ENCODE peak calls at places on chromosomes 2 and 18, in eight cellular contexts. J is lower lobe of right lung, X is GM23248, C is spleen, Z is fibroblast of lung, D is Peyer's patch, L is esophagus squamous epithelium, U is Caco-2. Q is an unnamed sample.

GRCh38 chr2:129252781-129253460 is 726.5 kb upstream of the RAB6C start:
- DNase-seq in L (no peak), C (no peak), X (no peak), J (no peak), D (no peak), Z (no peak), U (no peak), Q (no peak)

GRCh38 chr2:84177733-84178132 is 281.3 kb downstream of the SUCLG1 start:
- DNase-seq in J (no peak), Z (no peak), L (no peak), U (no peak), C (no peak), X (no peak), D (no peak), Q (no peak)

GRCh38 chr2:175251425-175252041 is 70.0 kb upstream of the ATP5MC3 start:
- DNase-seq in J (no peak), C (no peak), U (peak; percentile 29), D (no peak), Z (peak; percentile 68), L (no peak), X (peak; percentile 66), Q (no peak)

GRCh38 chr2:240651185-240651584 is 25.9 kb downstream of the GPR35 start:
- DNase-seq in L (no peak), C (no peak), Z (no peak), X (no peak), D (no peak), J (no peak), U (no peak), Q (no peak)

GRCh38 chr2:1854747-1855146 is 110.4 kb upstream of the PXDN start:
- DNase-seq in X (peak; percentile 64), U (peak; percentile 17), L (no peak), J (no peak), D (no peak), Z (peak; percentile 51), C (no peak), Q (no peak)

GRCh38 chr18:13680612-13681011 is 45.7 kb downstream of the FAM210A start:
- DNase-seq in Z (no peak), X (no peak), C (no peak), D (no peak), J (no peak), L (no peak), U (peak; percentile 31), Q (no peak)

GRCh38 chr2:190170673-190171072 is 108.1 kb upstream of the MSTN start:
- DNase-seq in U (no peak), X (no peak), L (no peak), J (no peak), Z (no peak), C (no peak), D (no peak), Q (no peak)

GRCh38 chr18:68429809-68430208 is 285.1 kb downstream of the TMX3 start:
- DNase-seq in X (peak; percentile 60), Z (peak; percentile 79), J (no peak), U (no peak), L (no peak), D (no peak), C (no peak), Q (no peak)

GRCh38 chr18:40159141-40160017 is 1795.7 kb upstream of the PIK3C3 start:
- DNase-seq in D (no peak), L (no peak), Z (peak; percentile 80), J (no peak), C (no peak), X (peak; percentile 68), U (peak; percentile 3), Q (no peak)

GRCh38 chr2:230134496-230135073 is 65.9 kb upstream of the SLC16A14 start:
- DNase-seq in J (no peak), C (no peak), L (no peak), U (no peak), D (no peak), X (peak; percentile 66), Z (peak; percentile 71), Q (no peak)

GRCh38 chr2:200119236-200119635 is 163.9 kb downstream of the MAIP1 start:
- DNase-seq in J (no peak), L (no peak), C (no peak), U (no peak), X (no peak), Z (no peak), D (no peak), Q (no peak)

GRCh38 chr2:172079416-172079815 is 5.9 kb upstream of the DLX1 start:
- DNase-seq in Z (no peak), J (no peak), L (no peak), X (no peak), D (no peak), U (no peak), C (no peak), Q (no peak)

GRCh38 chr2:180618570-180618969 is 361.8 kb upstream of the UBE2E3 start:
- DNase-seq in Z (peak; percentile 72), U (no peak), L (no peak), C (no peak), D (no peak), X (no peak), J (no peak), Q (no peak)

GRCh38 chr2:143629344-143629743 is 500.1 kb downstream of the ARHGAP15 start:
- DNase-seq in J (no peak), Z (peak; percentile 73), L (no peak), D (no peak), X (peak; percentile 45), C (no peak), U (no peak), Q (no peak)

GRCh38 chr2:2237563-2237962 is 93.5 kb downstream of the MYT1L start:
- DNase-seq in J (no peak), Z (no peak), X (no peak), U (no peak), C (no peak), D (no peak), L (no peak), Q (no peak)

DNA sequence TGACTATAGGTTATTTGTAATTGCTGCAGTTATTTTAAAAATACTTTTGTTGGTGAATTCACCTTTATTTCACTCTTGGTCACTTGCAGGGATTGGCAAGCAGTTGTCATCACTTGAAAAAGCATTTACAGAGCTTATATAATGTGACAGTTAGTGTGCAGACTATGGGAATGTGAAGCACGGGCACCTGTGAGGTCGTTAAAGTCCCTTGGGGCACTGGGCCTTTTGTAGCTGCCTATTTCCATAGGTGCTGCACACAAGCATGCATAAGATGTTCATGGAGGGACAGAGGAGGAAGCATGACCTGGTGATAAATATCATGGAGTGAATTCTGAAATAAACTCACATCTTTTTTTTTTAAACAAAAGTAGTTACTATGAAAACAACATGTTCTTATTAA is 124.6 kb downstream of the ATP9B start:
- DNase-seq in L (no peak), C (no peak), U (no peak), D (no peak), J (no peak), Z (no peak), X (no peak), Q (no peak)
- H3K4me1 ChIP-seq in L (no peaks in the 10 kb centered on the region), C (no peaks in the 10 kb centered on the region), U (no peaks in the 10 kb centered on the region), D (no peaks in the 10 kb centered on the region), J (no peaks in the 10 kb centered on the region), Z (no peaks in the 10 kb centered on the region), X (no peaks in the 10 kb centered on the region), Q (no peaks in the 10 kb centered on the region)

GRCh38 chr18:42445359-42445758 is 490.3 kb downstream of the PIK3C3 start:
- DNase-seq in Z (no peak), X (no peak), J (no peak), U (no peak), D (no peak), C (no peak), L (no peak), Q (no peak)

GRCh38 chr18:42442661-42443060 is 487.6 kb downstream of the PIK3C3 start:
- DNase-seq in L (no peak), C (no peak), U (no peak), J (no peak), D (no peak), X (no peak), Z (no peak), Q (no peak)

GRCh38 chr18:42447688-42448087 is 492.7 kb downstream of the PIK3C3 start:
- DNase-seq in Z (no peak), J (no peak), U (no peak), L (no peak), C (no peak), X (no peak), D (no peak), Q (no peak)

GRCh38 chr18:42444349-42444748 is 489.3 kb downstream of the PIK3C3 start:
- DNase-seq in D (no peak), L (no peak), Z (no peak), U (no peak), X (no peak), C (no peak), J (no peak), Q (no peak)

GRCh38 chr18:42446195-42446594 is 491.2 kb downstream of the PIK3C3 start:
- DNase-seq in D (no peak), J (no peak), Z (peak; percentile 18), X (peak; percentile 69), U (peak; percentile 2), L (no peak), C (no peak), Q (no peak)
- H3K4me1 ChIP-seq in D (no peaks in the 10 kb centered on the region), J (no peaks in the 10 kb centered on the region), Z (no peaks in the 10 kb centered on the region), X (peaks cover 6% of the 10 kb centered on the region), U (no peaks in the 10 kb centered on the region), L (no peaks in the 10 kb centered on the region), C (no peaks in the 10 kb centered on the region), Q (no peaks in the 10 kb centered on the region)

GRCh38 chr2:98501223-98501622 is 56.6 kb downstream of the INPP4A start:
- DNase-seq in L (no peak), C (no peak), D (no peak), Z (no peak), U (no peak), X (no peak), J (no peak), Q (no peak)
- H3K4me1 ChIP-seq in L (no peaks in the 10 kb centered on the region), C (peaks cover 67% of the 10 kb centered on the region), D (no peaks in the 10 kb centered on the region), Z (no peaks in the 10 kb centered on the region), U (no peaks in the 10 kb centered on the region), X (peaks cover 34% of the 10 kb centered on the region), J (peaks cover 44% of the 10 kb centered on the region), Q (peaks cover 25% of the 10 kb centered on the region)

GRCh38 chr2:237701859-237702370 is 74.5 kb downstream of the LRRFIP1 start:
- DNase-seq in Z (no peak), J (no peak), X (no peak), D (no peak), C (peak; percentile 69), L (no peak), U (no peak), Q (no peak)

GRCh38 chr2:237701033-237701858 is 73.9 kb downstream of the LRRFIP1 start:
- DNase-seq in Z (no peak), J (no peak), L (no peak), D (no peak), C (peak; percentile 79), U (no peak), X (no peak), Q (no peak)

GRCh38 chr2:237699870-237700582 is 72.6 kb downstream of the LRRFIP1 start:
- DNase-seq in C (peak; percentile 66), X (no peak), D (no peak), L (no peak), Z (no peak), J (no peak), U (no peak), Q (no peak)

GRCh38 chr2:237702439-237703397 is 75.3 kb downstream of the LRRFIP1 start:
- DNase-seq in D (no peak), C (peak; percentile 88), U (no peak), X (peak; percentile 83), J (peak; percentile 71), Z (peak; percentile 47), L (no peak), Q (no peak)

DNA sequence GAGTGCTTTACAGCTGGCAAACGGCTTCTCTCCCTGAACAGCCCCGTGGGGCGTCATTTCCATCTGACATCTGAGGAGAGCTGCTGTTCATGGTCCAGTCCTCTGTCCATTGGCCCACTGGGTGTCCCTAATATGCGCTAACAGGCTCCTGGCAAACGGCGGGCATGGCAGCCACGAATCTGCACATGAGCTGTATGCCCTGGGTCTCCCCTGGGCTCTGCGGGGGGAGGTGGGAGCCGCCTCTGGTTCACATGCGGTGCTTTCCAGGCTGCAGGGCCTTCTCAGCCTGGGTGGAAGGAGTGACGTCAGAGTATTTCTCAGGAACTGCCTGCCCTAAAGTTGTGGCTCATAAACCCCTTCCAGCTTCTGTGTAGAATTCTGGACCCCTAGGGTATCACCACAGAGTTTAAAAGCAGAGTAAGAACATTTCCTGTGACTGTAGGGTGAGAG is 73.2 kb downstream of the LRRFIP1 start:
- DNase-seq in Z (peak; percentile 78), L (no peak), D (no peak), X (peak; percentile 74), C (peak; percentile 85), J (no peak), U (no peak), Q (peak; percentile 63)
- H3K4me1 ChIP-seq in Z (peaks cover 46% of the 10 kb centered on the region), L (peaks cover 82% of the 10 kb centered on the region), D (peaks cover 74% of the 10 kb centered on the region), X (peaks cover 62% of the 10 kb centered on the region), C (peaks cover 100% of the 10 kb centered on the region), J (peaks cover 100% of the 10 kb centered on the region), U (peaks cover 20% of the 10 kb centered on the region), Q (peaks cover 94% of the 10 kb centered on the region)